ENCODE peak calls at places on chromosomes 5 and 9, in seven cellular contexts. D, Q, F, E, P, C and Y are unnamed samples.

GRCh38 chr9:132008184-132008781 is 71.4 kb downstream of the MED27 start:
- DNase-seq in F (peak; percentile 86), P (no peak), C (no peak), Q (no peak), D (no peak), E (no peak), Y (no peak)

GRCh38 chr9:113695901-113696300 is 180.2 kb upstream of the ZNF618 start:
- DNase-seq in D (no peak), Q (no peak), C (no peak), E (no peak), P (no peak), F (peak; percentile 93), Y (no peak)

GRCh38 chr9:134144801-134145200 is 8.9 kb downstream of the WDR5 start:
- DNase-seq in Q (no peak), E (no peak), D (no peak), P (no peak), F (no peak), C (no peak), Y (no peak)

GRCh38 chr5:2093859-2094615 is 211.3 kb upstream of the IRX4 start:
- DNase-seq in C (no peak), E (no peak), D (peak; percentile 22), Q (no peak), P (no peak), F (peak; percentile 37), Y (no peak)

GRCh38 chr5:150469718-150470470 is 20.4 kb upstream of the RPS14 start:
- DNase-seq in E (no peak), F (peak; percentile 95), Q (no peak), D (peak; percentile 97), C (no peak), P (no peak), Y (no peak)

GRCh38 chr9:137300607-137301085 is 1.4 kb downstream of the NRARP start:
- DNase-seq in F (no peak), P (peak; percentile 84), E (peak; percentile 84), Q (no peak), C (no peak), D (no peak), Y (peak; percentile 42)

GRCh38 chr9:35756275-35756742 is 2.2 kb upstream of the MSMP start:
- DNase-seq in P (peak; percentile 92), E (peak; percentile 51), F (no peak), C (no peak), Q (peak; percentile 86), D (no peak), Y (no peak)

GRCh38 chr5:173456751-173457171 is 128.5 kb upstream of the STC2 start:
- DNase-seq in F (peak; percentile 97), P (no peak), E (no peak), C (no peak), D (no peak), Q (no peak), Y (no peak)

GRCh38 chr5:121006206-121006605 is 542.1 kb downstream of the PRR16 start:
- DNase-seq in F (peak; percentile 33), P (no peak), D (no peak), C (no peak), Q (no peak), E (no peak), Y (no peak)

GRCh38 chr5:139648205-139649081 is at the start of gene CXXC5:
- DNase-seq in Q (peak; percentile 88), E (peak; percentile 83), F (peak; percentile 72), P (peak; percentile 88), C (peak; percentile 33), D (no peak), Y (peak; percentile 37)

GRCh38 chr5:106311230-106311629 is 1359.5 kb downstream of the EFNA5 start:
- DNase-seq in F (no peak), E (no peak), C (no peak), P (no peak), Q (no peak), D (no peak), Y (no peak)

GRCh38 chr5:32790411-32790951 is 79.4 kb downstream of the NPR3 start:
- DNase-seq in D (peak; percentile 47), C (no peak), P (no peak), Q (no peak), E (no peak), F (no peak), Y (no peak)

GRCh38 chr5:146765089-146765832 is 113.3 kb downstream of the PPP2R2B start:
- DNase-seq in P (no peak), C (no peak), E (no peak), D (peak; percentile 34), Q (no peak), F (no peak), Y (no peak)

GRCh38 chr5:7181841-7182240 is 214.1 kb upstream of the ADCY2 start:
- DNase-seq in E (no peak), P (no peak), C (no peak), D (no peak), F (no peak), Q (no peak), Y (no peak)

GRCh38 chr5:91189480-91190332 is 193.4 kb downstream of the ARRDC3 start:
- DNase-seq in F (peak; percentile 75), E (no peak), P (no peak), C (no peak), D (peak; percentile 65), Q (no peak), Y (no peak)

GRCh38 chr5:141940695-141941271 is 17.1 kb downstream of the DELE1 start:
- DNase-seq in Q (no peak), P (peak; percentile 38), F (no peak), E (no peak), D (peak; percentile 41), C (no peak), Y (no peak)

GRCh38 chr5:141783599-141784296 is 94.5 kb downstream of the PCDH1 start:
- DNase-seq in E (no peak), Q (no peak), C (no peak), F (no peak), P (peak; percentile 67), D (no peak), Y (peak; percentile 34)

GRCh38 chr9:2427016-2427891 is 194.3 kb upstream of the VLDLR start:
- DNase-seq in P (no peak), Q (no peak), E (no peak), D (no peak), C (peak; percentile 81), F (peak; percentile 27), Y (peak; percentile 94)

GRCh38 chr5:68873198-68873597 is 220.6 kb upstream of the SLC30A5 start:
- DNase-seq in F (no peak), C (no peak), P (no peak), E (no peak), D (no peak), Q (no peak), Y (no peak)

GRCh38 chr9:129236441-129237145 is 58.5 kb upstream of the IER5L start:
- DNase-seq in F (no peak), Q (no peak), D (no peak), C (no peak), P (no peak), E (no peak), Y (no peak)

GRCh38 chr5:83430130-83431010 is 41.2 kb upstream of the VCAN start:
- DNase-seq in F (peak; percentile 66), Q (peak; percentile 73), D (no peak), E (peak; percentile 12), P (peak; percentile 92), C (peak; percentile 43), Y (no peak)

GRCh38 chr5:124702442-124703024 is 43.9 kb downstream of the ZNF608 start:
- DNase-seq in D (no peak), P (no peak), F (no peak), C (no peak), Q (no peak), E (no peak), Y (no peak)